ENCODE peak calls at places on chromosomes 1 and 21, in seven cellular contexts. G is Caki2, I is foreskin fibroblast, O is HCT116, F is dermis blood vessel endothelial cell, M is T-cell, H is substantia nigra. Q is an unnamed sample.

GRCh38 chr1:19009126-19009881 is 52.8 kb upstream of the IFFO2 start:
- DNase-seq in G (no peak), I (no peak), O (no peak), F (no peak), M (no peak), H (no peak), Q (peak; percentile 20)

GRCh38 chr1:17553970-17554369 is 14.5 kb downstream of the ARHGEF10L start:
- DNase-seq in G (peak; percentile 85), I (peak; percentile 71), O (peak; percentile 65), F (peak; percentile 36), M (no peak), H (no peak), Q (no peak)

GRCh38 chr1:242856289-242856688 is 331.8 kb upstream of the PLD5 start:
- DNase-seq in G (no peak), I (no peak), O (no peak), F (no peak), M (no peak), H (no peak), Q (no peak)

GRCh38 chr21:45067462-45068285 is 6.7 kb upstream of the ADARB1 start:
- DNase-seq in G (no peak), I (no peak), O (no peak), F (no peak), M (no peak), H (no peak), Q (no peak)

GRCh38 chr1:212596798-212597197 is 11.8 kb upstream of the ATF3 start:
- DNase-seq in G (no peak), I (no peak), O (no peak), F (no peak), M (no peak), H (no peak), Q (no peak)

GRCh38 chr1:18528616-18529015 is 47.9 kb downstream of the KLHDC7A start:
- DNase-seq in G (no peak), I (no peak), O (no peak), F (no peak), M (no peak), H (no peak), Q (no peak)

GRCh38 chr1:198929961-198930599 is 291.2 kb downstream of the PTPRC start:
- DNase-seq in G (peak; percentile 70), I (no peak), O (no peak), F (peak; percentile 26), M (no peak), H (no peak), Q (no peak)

GRCh38 chr21:33394260-33394659 is 9.0 kb upstream of the IFNGR2 start:
- DNase-seq in G (no peak), I (no peak), O (no peak), F (no peak), M (no peak), H (no peak), Q (no peak)

GRCh38 chr21:38798481-38798882 is 7.2 kb upstream of the ETS2 start:
- DNase-seq in G (peak; percentile 89), I (no peak), O (peak; percentile 87), F (no peak), M (no peak), H (no peak), Q (no peak)

GRCh38 chr1:145922266-145922665 is 3.7 kb upstream of the PEX11B start:
- DNase-seq in G (no peak), I (no peak), O (no peak), F (no peak), M (no peak), H (no peak), Q (no peak)

GRCh38 chr1:101323530-101323929 is 86.7 kb downstream of the S1PR1 start:
- DNase-seq in G (no peak), I (no peak), O (no peak), F (no peak), M (no peak), H (no peak), Q (no peak)

GRCh38 chr1:118101445-118101844 is 83.6 kb downstream of the SPAG17 start:
- DNase-seq in G (no peak), I (no peak), O (no peak), F (no peak), M (no peak), H (no peak), Q (no peak)

GRCh38 chr1:45065083-45065482 is 53.0 kb downstream of the UROD start:
- DNase-seq in G (no peak), I (no peak), O (no peak), F (no peak), M (no peak), H (no peak), Q (no peak)

GRCh38 chr1:183734600-183735036 is 70.3 kb upstream of the RGL1 start:
- DNase-seq in G (no peak), I (peak; percentile 26), O (no peak), F (no peak), M (no peak), H (no peak), Q (no peak)

GRCh38 chr1:162736633-162737067 is 53.9 kb upstream of the HSD17B7 start:
- DNase-seq in G (no peak), I (no peak), O (no peak), F (no peak), M (no peak), H (no peak), Q (no peak)

GRCh38 chr1:2856821-2857290 is 55.4 kb upstream of the TTC34 start:
- DNase-seq in G (no peak), I (no peak), O (no peak), F (no peak), M (no peak), H (no peak), Q (no peak)

GRCh38 chr1:233614173-233614742 is 352 bp downstream of the KCNK1 start:
- DNase-seq in G (peak; percentile 68), I (peak; percentile 31), O (peak; percentile 29), F (peak; percentile 1), M (no peak), H (peak; percentile 61), Q (no peak)

GRCh38 chr1:207962716-207963428 is 51.9 kb upstream of the CD34 start:
- DNase-seq in G (peak; percentile 2), I (peak; percentile 23), O (no peak), F (peak; percentile 65), M (no peak), H (peak; percentile 97), Q (no peak)

GRCh38 chr1:76547916-76548315 is 319.4 kb upstream of the ST6GALNAC5 start:
- DNase-seq in G (no peak), I (no peak), O (no peak), F (no peak), M (no peak), H (no peak), Q (no peak)